ENCODE peak calls at places on chromosome 20, in five cellular contexts. F is GM12878, H is HepG2, R is K562, L is H1. J is an unnamed sample.

GRCh38 chr20:49585585-49586245 is 17.8 kb upstream of the PTGIS start:
- DNase-seq in F (no peak), H (no peak), R (no peak), L (no peak), J (no peak)

GRCh38 chr20:56440346-56441007 is 27.9 kb upstream of the RTF2 start:
- DNase-seq in F (peak), H (no peak), R (no peak), L (no peak), J (no peak)

GRCh38 chr20:35008411-35009342 is 53.0 kb downstream of the MYH7B start:
- DNase-seq in F (no peak), H (no peak), R (no peak), L (no peak), J (no peak)

GRCh38 chr20:15036938-15037337 is 699.5 kb upstream of the FLRT3 start:
- DNase-seq in F (no peak), H (no peak), R (no peak), L (no peak), J (no peak)

GRCh38 chr20:49775229-49775693 is 37.4 kb upstream of the SLC9A8 start:
- DNase-seq in F (no peak), H (peak), R (peak), L (peak), J (peak)

GRCh38 chr20:23255658-23256385 is 94.8 kb upstream of the NXT1 start:
- DNase-seq in F (no peak), H (no peak), R (no peak), L (peak), J (no peak)

GRCh38 chr20:49914310-49915117 is 815 bp downstream of the SPATA2 start:
- DNase-seq in F (no peak), H (no peak), R (no peak), L (no peak), J (peak)

GRCh38 chr20:49186535-49187329 is 1.4 kb downstream of the STAU1 start:
- DNase-seq in F (no peak), H (peak), R (peak), L (no peak), J (peak)

GRCh38 chr20:58646703-58647102 is 4.4 kb upstream of the STX16 start:
- DNase-seq in F (no peak), H (no peak), R (no peak), L (peak), J (no peak)

GRCh38 chr20:13526551-13526950 is 112.2 kb downstream of the TASP1 start:
- DNase-seq in F (no peak), H (no peak), R (no peak), L (no peak), J (no peak)

GRCh38 chr20:34544109-34544793 is 14.3 kb upstream of the MAP1LC3A start:
- DNase-seq in F (no peak), H (no peak), R (no peak), L (peak), J (peak)

GRCh38 chr20:63178889-63179751 is 36.8 kb downstream of the YTHDF1 start:
- DNase-seq in F (no peak), H (no peak), R (peak), L (peak), J (peak)

GRCh38 chr20:43925215-43925614 is 10.6 kb downstream of the TOX2 start:
- DNase-seq in F (peak), H (no peak), R (no peak), L (no peak), J (no peak)

GRCh38 chr20:56636701-56637100 is 7.6 kb downstream of the TFAP2C start:
- DNase-seq in F (no peak), H (no peak), R (no peak), L (no peak), J (no peak)

GRCh38 chr20:41177636-41178035 is 40.3 kb downstream of the PLCG1 start:
- DNase-seq in F (no peak), H (no peak), R (no peak), L (peak), J (no peak)

GRCh38 chr20:38152175-38153010 is 12.7 kb downstream of the TGM2 start:
- DNase-seq in F (peak), H (peak), R (no peak), L (no peak), J (peak)

GRCh38 chr20:64198347-64198746 is 34.1 kb downstream of the MYT1 start:
- DNase-seq in F (no peak), H (no peak), R (no peak), L (no peak), J (no peak)

GRCh38 chr20:19205999-19206398 is 6.4 kb upstream of the SLC24A3 start:
- DNase-seq in F (peak), H (peak), R (peak), L (peak), J (peak)

GRCh38 chr20:58645277-58645968 is 5.7 kb upstream of the STX16 start:
- DNase-seq in F (no peak), H (peak), R (no peak), L (peak), J (no peak)

GRCh38 chr20:40945754-40946451 is 82.7 kb upstream of the TOP1 start:
- DNase-seq in F (no peak), H (peak), R (peak), L (peak), J (peak)

GRCh38 chr20:6919792-6920468 is 152.4 kb downstream of the BMP2 start:
- DNase-seq in F (no peak), H (no peak), R (no peak), L (no peak), J (no peak)

GRCh38 chr20:6916938-6917337 is 149.5 kb downstream of the BMP2 start:
- DNase-seq in F (no peak), H (no peak), R (no peak), L (no peak), J (no peak)

GRCh38 chr20:6921717-6922386 is 154.4 kb downstream of the BMP2 start:
- DNase-seq in F (no peak), H (no peak), R (no peak), L (no peak), J (no peak)

GRCh38 chr20:6924681-6925080 is 157.2 kb downstream of the BMP2 start:
- DNase-seq in F (no peak), H (no peak), R (no peak), L (no peak), J (no peak)

GRCh38 chr20:6920991-6921613 is 153.6 kb downstream of the BMP2 start:
- DNase-seq in F (no peak), H (no peak), R (no peak), L (no peak), J (no peak)
- H3K4me2 ChIP-seq in F (no peak), H (no peak), R (no peak), L (no peak), J (no peak)

GRCh38 chr20:11992426-11992825 is 74.7 kb downstream of the BTBD3 start:
- DNase-seq in F (no peak), H (no peak), R (no peak), L (no peak), J (no peak)

GRCh38 chr20:11993886-11994466 is 76.3 kb downstream of the BTBD3 start:
- DNase-seq in F (no peak), H (no peak), R (no peak), L (no peak), J (peak)

DNA sequence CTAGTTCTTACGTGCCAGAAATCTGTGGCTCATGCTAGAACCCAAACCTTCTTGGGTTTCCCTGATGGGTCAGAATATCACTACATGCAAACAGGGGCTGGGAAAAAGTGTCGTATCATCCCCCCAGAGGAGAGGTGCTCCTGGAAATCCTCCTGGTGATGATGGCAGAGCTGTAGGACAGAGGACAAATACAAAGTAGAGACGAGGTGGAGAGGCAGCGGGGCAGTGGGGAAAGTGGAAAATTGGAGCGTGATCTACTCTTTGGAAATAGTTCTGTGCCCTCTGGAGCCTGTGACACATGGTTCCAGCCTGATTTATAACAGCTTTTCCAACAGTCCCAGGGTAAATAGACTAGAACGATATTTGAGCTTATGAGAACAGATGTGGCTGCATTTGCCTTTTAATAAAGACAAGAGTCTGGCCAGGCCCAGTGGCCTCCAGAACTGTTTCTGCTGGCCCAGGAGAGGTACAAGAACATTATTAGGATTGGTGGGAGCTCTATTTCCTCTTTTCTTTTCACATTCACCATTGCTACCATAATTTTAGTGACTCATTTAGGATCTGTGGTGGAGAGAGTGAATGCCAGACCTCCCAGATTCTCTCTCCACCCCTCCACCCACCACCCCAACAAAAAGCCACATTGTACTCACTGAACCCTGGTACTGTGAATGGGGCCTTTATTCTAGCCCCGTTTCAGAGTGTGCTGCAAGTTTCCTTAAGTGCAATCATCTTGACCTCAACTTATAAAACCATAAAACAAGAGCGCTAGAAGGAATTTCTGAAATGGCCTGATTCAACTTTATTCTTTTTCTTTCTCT is 78.3 kb downstream of the BTBD3 start:
- DNase-seq in F (no peak), H (no peak), R (no peak), L (no peak), J (no peak)
- TF ChIP-seq CREB1 in F (no peak), H (no peak), R (no peak), L (no peak), J (no peak)

DNA sequence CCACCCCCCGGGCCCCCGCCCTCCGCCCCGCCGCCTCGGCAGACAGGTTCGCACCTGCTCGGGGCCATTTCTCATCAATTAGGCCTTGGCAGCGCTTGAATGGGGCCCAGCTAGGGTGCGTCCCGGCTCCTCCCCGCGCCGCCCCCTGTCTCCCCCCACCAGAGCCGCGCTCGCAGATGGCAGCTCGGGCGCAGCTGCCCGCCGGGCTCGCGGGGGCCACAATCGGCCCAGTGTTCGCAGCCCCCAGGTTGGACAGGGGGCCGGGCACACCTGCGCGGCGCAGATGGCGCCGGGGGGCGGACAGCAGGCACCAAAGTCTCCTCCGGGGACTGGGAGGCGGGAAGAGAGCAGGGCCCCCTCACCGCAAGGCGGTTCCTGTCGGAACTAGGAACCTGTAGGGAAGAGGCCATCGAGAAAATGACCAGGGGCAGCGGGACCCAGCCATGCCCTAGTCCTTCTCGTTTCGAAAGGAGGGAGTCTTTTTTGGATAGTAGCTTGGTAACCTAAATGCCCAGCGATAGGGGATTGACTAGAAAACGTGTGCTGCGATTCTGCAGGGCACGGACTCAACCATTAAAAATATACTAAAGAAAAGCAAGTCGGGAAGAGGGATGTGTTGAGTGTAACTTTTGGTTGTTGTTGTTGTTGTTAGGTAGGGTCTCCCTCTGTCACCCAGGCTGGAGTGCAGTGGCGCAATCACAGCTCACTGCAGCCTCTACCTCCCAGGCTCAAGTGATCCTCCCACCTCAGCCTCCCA is 83.1 kb upstream of the EYA2 start:
- DNase-seq in F (no peak), H (no peak), R (no peak), L (peak), J (peak)
- H3K4me2 ChIP-seq in F (no peak), H (no peak), R (no peak), L (peak), J (peak)

DNA sequence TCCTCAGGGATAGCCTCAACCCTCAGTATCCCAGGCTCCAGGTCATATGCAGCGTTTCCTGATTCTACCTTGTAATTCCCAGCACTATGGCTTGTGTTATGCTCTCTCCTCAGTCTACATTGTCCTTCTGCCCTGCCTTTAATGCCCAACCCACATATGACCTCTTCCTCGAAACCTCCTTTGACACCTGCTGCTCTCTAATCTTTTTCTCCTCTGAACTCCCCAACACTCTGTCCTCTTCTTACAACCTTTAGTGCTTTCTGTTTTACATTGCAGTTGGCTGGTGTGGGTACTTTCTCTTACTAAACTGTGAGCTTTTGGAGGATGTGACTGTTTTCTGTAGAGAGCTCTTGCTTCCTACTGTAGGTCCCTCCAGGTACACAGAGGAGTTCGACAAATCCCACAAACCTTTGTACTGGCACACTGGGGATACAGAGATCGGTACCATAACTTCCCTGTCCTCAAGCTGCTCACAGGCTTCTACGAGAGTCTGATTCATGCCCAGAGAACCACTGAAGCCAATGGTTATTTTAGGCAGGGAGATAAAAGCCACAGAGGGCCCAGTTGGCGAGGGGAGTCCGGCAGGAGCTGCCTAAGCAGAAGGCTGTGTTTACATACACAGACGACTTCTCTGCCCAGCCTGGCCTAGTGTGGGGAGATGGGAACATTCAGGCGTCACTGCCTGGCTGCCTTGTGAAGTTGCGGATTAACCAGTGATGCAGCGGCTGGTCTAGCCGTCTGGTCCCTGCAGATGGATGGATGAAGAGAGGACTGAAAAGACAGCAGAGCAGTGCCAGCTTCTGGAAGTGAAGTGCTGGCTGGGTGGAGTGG is 8.4 kb upstream of the EPB41L1 start:
- DNase-seq in F (no peak), H (no peak), R (no peak), L (no peak), J (no peak)
- TF ChIP-seq CREB1 in F (no peak), H (no peak), R (no peak), L (no peak), J (no peak)

GRCh38 chr20:9262653-9263194 is 193.8 kb downstream of the PLCB4 start:
- DNase-seq in F (no peak), H (no peak), R (no peak), L (no peak), J (no peak)
- H3K4me2 ChIP-seq in F (no peak), H (no peak), R (no peak), L (no peak), J (no peak)

GRCh38 chr20:32037929-32038328 is 14.1 kb upstream of the HCK start:
- DNase-seq in F (no peak), H (no peak), R (no peak), L (no peak), J (no peak)
- TF ChIP-seq CREB1 in F (no peak), H (no peak), R (no peak), L (no peak), J (no peak)

DNA sequence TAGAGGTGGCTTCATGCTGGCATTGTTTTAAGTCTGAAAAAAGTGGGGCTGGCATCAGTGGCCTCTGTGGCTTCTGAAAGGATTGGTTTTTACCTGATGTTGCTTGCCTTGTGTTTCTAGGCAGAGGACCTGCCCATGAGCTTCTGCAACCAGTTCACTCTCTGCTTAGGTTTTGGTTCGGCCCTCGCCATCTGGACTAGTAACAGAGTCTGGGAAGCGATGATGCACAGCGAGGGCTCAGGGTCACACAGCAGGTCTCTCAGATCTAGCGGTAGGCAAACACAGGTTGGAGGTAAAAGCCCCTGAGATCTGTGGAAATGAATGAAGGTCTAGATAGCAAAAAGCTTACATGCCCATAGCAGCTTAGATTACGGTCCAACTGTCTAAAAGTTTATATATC is 6.8 kb upstream of the RBL1 start:
- DNase-seq in F (no peak), H (no peak), R (no peak), L (no peak), J (no peak)
- H3K4me2 ChIP-seq in F (no peak), H (no peak), R (no peak), L (no peak), J (no peak)

DNA sequence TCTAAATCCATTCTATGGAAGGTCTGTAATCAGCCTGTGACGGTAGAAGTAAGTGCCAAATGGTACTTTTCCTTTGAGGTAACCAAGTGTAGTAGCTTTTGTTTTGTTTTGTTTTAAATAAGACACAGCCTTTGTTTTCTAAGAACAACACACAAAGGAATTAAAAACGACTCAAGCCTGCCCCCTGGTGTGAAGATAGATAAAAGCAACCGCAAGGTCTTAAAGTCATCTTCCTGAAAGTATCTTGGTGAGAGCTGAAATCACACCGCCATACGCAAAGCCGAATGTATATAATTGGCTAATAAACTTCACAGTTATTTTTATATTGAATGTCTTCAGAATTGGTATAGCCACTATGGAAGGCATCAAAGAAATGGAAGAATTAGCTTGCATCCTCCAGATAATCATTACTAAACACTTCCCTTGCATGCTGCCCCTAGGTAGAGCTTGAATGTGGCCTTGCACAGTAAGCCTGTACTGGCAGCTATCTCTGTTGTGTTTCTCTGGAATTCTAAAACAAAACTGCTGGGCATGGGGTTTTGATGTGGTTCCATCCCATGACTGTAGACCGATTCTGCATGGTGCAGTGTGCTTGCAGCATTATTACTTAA is 95.6 kb downstream of the LAMP5 start:
- DNase-seq in F (peak), H (peak), R (peak), L (peak), J (peak)
- TF ChIP-seq CREB1 in F (no peak), H (no peak), R (no peak), L (no peak), J (no peak)

GRCh38 chr20:39338977-39339376 is 376.8 kb downstream of the DHX35 start:
- DNase-seq in F (peak), H (no peak), R (no peak), L (no peak), J (no peak)
- H3K4me2 ChIP-seq in F (no peak), H (no peak), R (no peak), L (no peak), J (no peak)